ENCODE peak calls at places on chromosome 7, in eight cellular contexts. One of them, this sample, is unnamed.

GRCh38 chr7:150941983-150942590 is 36.0 kb downstream of the KCNH2 start:
- DNase-seq in GM23248: no peak
- DNase-seq in adrenal gland: no peak
- DNase-seq in neural progenitor cell: no peak
- DNase-seq in PC-9: no peak
- DNase-seq in HL-60: no peak
- DNase-seq in CD8-positive, alpha-beta T cell: no peak
- DNase-seq in Panc1: no peak
- DNase-seq in this sample: no peak

GRCh38 chr7:137519964-137520363 is 176.4 kb upstream of the PTN start:
- DNase-seq in GM23248: peak
- DNase-seq in adrenal gland: no peak
- DNase-seq in neural progenitor cell: no peak
- DNase-seq in PC-9: no peak
- DNase-seq in HL-60: no peak
- DNase-seq in CD8-positive, alpha-beta T cell: no peak
- DNase-seq in Panc1: no peak
- DNase-seq in this sample: no peak

GRCh38 chr7:46558482-46559193 is 637.6 kb upstream of the IGFBP3 start:
- DNase-seq in GM23248: peak
- DNase-seq in adrenal gland: no peak
- DNase-seq in neural progenitor cell: no peak
- DNase-seq in PC-9: peak
- DNase-seq in HL-60: no peak
- DNase-seq in CD8-positive, alpha-beta T cell: no peak
- DNase-seq in Panc1: no peak
- DNase-seq in this sample: no peak

GRCh38 chr7:33716581-33717477 is 188.5 kb upstream of the BMPER start:
- DNase-seq in GM23248: peak
- DNase-seq in adrenal gland: no peak
- DNase-seq in neural progenitor cell: peak
- DNase-seq in PC-9: peak
- DNase-seq in HL-60: no peak
- DNase-seq in CD8-positive, alpha-beta T cell: no peak
- DNase-seq in Panc1: peak
- DNase-seq in this sample: no peak

GRCh38 chr7:116610210-116610609 is 61.8 kb upstream of the MET start:
- DNase-seq in GM23248: peak
- DNase-seq in adrenal gland: no peak
- DNase-seq in neural progenitor cell: no peak
- DNase-seq in PC-9: peak
- DNase-seq in HL-60: no peak
- DNase-seq in CD8-positive, alpha-beta T cell: no peak
- DNase-seq in Panc1: no peak
- DNase-seq in this sample: no peak

GRCh38 chr7:99290980-99291607 is 18.5 kb downstream of the MYH16 start:
- DNase-seq in GM23248: no peak
- DNase-seq in adrenal gland: no peak
- DNase-seq in neural progenitor cell: no peak
- DNase-seq in PC-9: no peak
- DNase-seq in HL-60: no peak
- DNase-seq in CD8-positive, alpha-beta T cell: no peak
- DNase-seq in Panc1: no peak
- DNase-seq in this sample: no peak

GRCh38 chr7:101232141-101232821 is 5.3 kb downstream of the CLDN15 start:
- DNase-seq in GM23248: no peak
- DNase-seq in adrenal gland: no peak
- DNase-seq in neural progenitor cell: peak
- DNase-seq in PC-9: peak
- DNase-seq in HL-60: no peak
- DNase-seq in CD8-positive, alpha-beta T cell: no peak
- DNase-seq in Panc1: no peak
- DNase-seq in this sample: peak

GRCh38 chr7:29224726-29225125 is 30.2 kb downstream of the CHN2 start:
- DNase-seq in GM23248: peak
- DNase-seq in adrenal gland: no peak
- DNase-seq in neural progenitor cell: no peak
- DNase-seq in PC-9: no peak
- DNase-seq in HL-60: no peak
- DNase-seq in CD8-positive, alpha-beta T cell: no peak
- DNase-seq in Panc1: no peak
- DNase-seq in this sample: no peak

GRCh38 chr7:107234436-107234835 is 65.6 kb downstream of the HBP1 start:
- DNase-seq in GM23248: no peak
- DNase-seq in adrenal gland: no peak
- DNase-seq in neural progenitor cell: no peak
- DNase-seq in PC-9: no peak
- DNase-seq in HL-60: no peak
- DNase-seq in CD8-positive, alpha-beta T cell: no peak
- DNase-seq in Panc1: no peak
- DNase-seq in this sample: no peak

GRCh38 chr7:47941136-47941844 is 7.0 kb downstream of the PKD1L1 start:
- DNase-seq in GM23248: peak
- DNase-seq in adrenal gland: peak
- DNase-seq in neural progenitor cell: no peak
- DNase-seq in PC-9: peak
- DNase-seq in HL-60: peak
- DNase-seq in CD8-positive, alpha-beta T cell: no peak
- DNase-seq in Panc1: no peak
- DNase-seq in this sample: no peak

DNA sequence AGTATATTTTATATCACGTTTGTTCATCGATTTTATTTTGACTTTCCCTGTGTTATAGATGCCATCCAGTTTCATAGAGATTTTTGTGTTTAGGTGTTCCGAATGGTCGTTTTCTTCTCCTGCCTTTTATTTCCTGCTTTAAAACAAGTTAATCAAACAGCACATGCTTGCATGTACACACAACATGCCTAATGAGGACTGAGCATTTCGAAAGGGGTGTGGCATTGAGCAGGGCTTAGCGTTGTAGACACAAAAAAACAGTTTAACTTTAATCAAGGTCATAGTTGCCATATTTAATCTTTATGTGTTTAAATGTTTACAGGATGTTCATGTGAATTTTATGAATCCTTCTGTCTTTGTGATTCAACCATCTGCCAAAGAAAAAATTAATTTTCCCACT is 430.5 kb upstream of the GALNT17 start:
- DNase-seq in GM23248: no peak
- DNase-seq in adrenal gland: no peak
- DNase-seq in neural progenitor cell: no peak
- DNase-seq in PC-9: no peak
- DNase-seq in HL-60: no peak
- DNase-seq in CD8-positive, alpha-beta T cell: no peak
- DNase-seq in Panc1: no peak
- DNase-seq in this sample: no peak
- H3K27ac ChIP-seq in GM23248: no peak
- H3K27ac ChIP-seq in adrenal gland: no peak
- H3K27ac ChIP-seq in neural progenitor cell: no peak
- H3K27ac ChIP-seq in PC-9: no peak
- H3K27ac ChIP-seq in HL-60: no peak
- H3K27ac ChIP-seq in CD8-positive, alpha-beta T cell: no peak
- H3K27ac ChIP-seq in Panc1: no peak
- H3K27ac ChIP-seq in this sample: no peak

GRCh38 chr7:41701542-41701941 is 1.3 kb downstream of the INHBA start:
- DNase-seq in GM23248: no peak
- DNase-seq in adrenal gland: no peak
- DNase-seq in neural progenitor cell: peak
- DNase-seq in PC-9: peak
- DNase-seq in HL-60: no peak
- DNase-seq in CD8-positive, alpha-beta T cell: no peak
- DNase-seq in Panc1: no peak
- DNase-seq in this sample: no peak

GRCh38 chr7:41701068-41701467 is 1.8 kb downstream of the INHBA start:
- DNase-seq in GM23248: no peak
- DNase-seq in adrenal gland: no peak
- DNase-seq in neural progenitor cell: no peak
- DNase-seq in PC-9: no peak
- DNase-seq in HL-60: no peak
- DNase-seq in CD8-positive, alpha-beta T cell: no peak
- DNase-seq in Panc1: no peak
- DNase-seq in this sample: no peak

GRCh38 chr7:41698726-41699125 is 4.2 kb downstream of the INHBA start:
- DNase-seq in GM23248: peak
- DNase-seq in adrenal gland: no peak
- DNase-seq in neural progenitor cell: no peak
- DNase-seq in PC-9: no peak
- DNase-seq in HL-60: no peak
- DNase-seq in CD8-positive, alpha-beta T cell: no peak
- DNase-seq in Panc1: no peak
- DNase-seq in this sample: no peak

GRCh38 chr7:41699532-41699931 is 3.4 kb downstream of the INHBA start:
- DNase-seq in GM23248: peak
- DNase-seq in adrenal gland: no peak
- DNase-seq in neural progenitor cell: peak
- DNase-seq in PC-9: peak
- DNase-seq in HL-60: no peak
- DNase-seq in CD8-positive, alpha-beta T cell: no peak
- DNase-seq in Panc1: no peak
- DNase-seq in this sample: no peak

DNA sequence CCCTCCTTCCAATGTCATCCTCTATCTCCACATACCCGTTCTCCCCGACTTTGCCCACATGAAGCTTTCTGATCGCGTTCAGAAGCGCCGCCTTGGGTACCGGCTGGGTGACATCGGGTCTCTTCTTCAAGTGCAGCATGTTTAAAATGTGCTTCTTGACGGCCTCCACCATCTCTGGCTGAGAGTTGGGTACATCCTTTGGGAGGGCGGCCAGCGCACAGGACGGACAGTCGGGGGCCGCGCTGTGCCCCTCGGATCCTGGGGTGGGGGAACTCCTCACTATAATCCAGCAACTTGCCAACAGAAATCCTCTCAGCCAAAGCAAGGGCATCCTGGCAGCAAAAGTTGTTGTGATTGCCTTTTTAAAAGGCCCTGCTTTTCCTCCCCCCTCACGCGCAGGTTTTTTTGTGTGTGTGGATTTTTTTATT is 2.8 kb downstream of the INHBA start:
- DNase-seq in GM23248: peak
- DNase-seq in adrenal gland: no peak
- DNase-seq in neural progenitor cell: peak
- DNase-seq in PC-9: peak
- DNase-seq in HL-60: no peak
- DNase-seq in CD8-positive, alpha-beta T cell: no peak
- DNase-seq in Panc1: no peak
- DNase-seq in this sample: no peak
- H3K27ac ChIP-seq in GM23248: peak
- H3K27ac ChIP-seq in adrenal gland: no peak
- H3K27ac ChIP-seq in neural progenitor cell: no peak
- H3K27ac ChIP-seq in PC-9: no peak
- H3K27ac ChIP-seq in HL-60: no peak
- H3K27ac ChIP-seq in CD8-positive, alpha-beta T cell: no peak
- H3K27ac ChIP-seq in Panc1: no peak
- H3K27ac ChIP-seq in this sample: peak

GRCh38 chr7:105015631-105015965 is 1.6 kb downstream of the KMT2E start:
- DNase-seq in GM23248: peak
- DNase-seq in adrenal gland: no peak
- DNase-seq in neural progenitor cell: peak
- DNase-seq in PC-9: no peak
- DNase-seq in HL-60: no peak
- DNase-seq in CD8-positive, alpha-beta T cell: no peak
- DNase-seq in Panc1: no peak
- DNase-seq in this sample: no peak
- H3K27ac ChIP-seq in GM23248: peak
- H3K27ac ChIP-seq in adrenal gland: peak
- H3K27ac ChIP-seq in neural progenitor cell: peak
- H3K27ac ChIP-seq in PC-9: peak
- H3K27ac ChIP-seq in HL-60: peak
- H3K27ac ChIP-seq in CD8-positive, alpha-beta T cell: peak
- H3K27ac ChIP-seq in Panc1: peak
- H3K27ac ChIP-seq in this sample: peak

GRCh38 chr7:140889645-140890044 is 35.1 kb downstream of the BRAF start:
- DNase-seq in GM23248: no peak
- DNase-seq in adrenal gland: no peak
- DNase-seq in neural progenitor cell: no peak
- DNase-seq in PC-9: no peak
- DNase-seq in HL-60: no peak
- DNase-seq in CD8-positive, alpha-beta T cell: no peak
- DNase-seq in Panc1: no peak
- DNase-seq in this sample: no peak

GRCh38 chr7:140885735-140886334 is 38.9 kb downstream of the BRAF start:
- DNase-seq in GM23248: no peak
- DNase-seq in adrenal gland: no peak
- DNase-seq in neural progenitor cell: no peak
- DNase-seq in PC-9: no peak
- DNase-seq in HL-60: no peak
- DNase-seq in CD8-positive, alpha-beta T cell: no peak
- DNase-seq in Panc1: no peak
- DNase-seq in this sample: no peak

GRCh38 chr7:140888087-140888486 is 36.6 kb downstream of the BRAF start:
- DNase-seq in GM23248: no peak
- DNase-seq in adrenal gland: no peak
- DNase-seq in neural progenitor cell: no peak
- DNase-seq in PC-9: peak
- DNase-seq in HL-60: no peak
- DNase-seq in CD8-positive, alpha-beta T cell: no peak
- DNase-seq in Panc1: no peak
- DNase-seq in this sample: no peak

GRCh38 chr7:140883378-140883777 is 41.4 kb downstream of the BRAF start:
- DNase-seq in GM23248: no peak
- DNase-seq in adrenal gland: no peak
- DNase-seq in neural progenitor cell: no peak
- DNase-seq in PC-9: no peak
- DNase-seq in HL-60: no peak
- DNase-seq in CD8-positive, alpha-beta T cell: no peak
- DNase-seq in Panc1: no peak
- DNase-seq in this sample: no peak

GRCh38 chr7:140889150-140889549 is 35.6 kb downstream of the BRAF start:
- DNase-seq in GM23248: no peak
- DNase-seq in adrenal gland: no peak
- DNase-seq in neural progenitor cell: no peak
- DNase-seq in PC-9: no peak
- DNase-seq in HL-60: no peak
- DNase-seq in CD8-positive, alpha-beta T cell: no peak
- DNase-seq in Panc1: no peak
- DNase-seq in this sample: no peak
- H3K27ac ChIP-seq in GM23248: no peak
- H3K27ac ChIP-seq in adrenal gland: no peak
- H3K27ac ChIP-seq in neural progenitor cell: no peak
- H3K27ac ChIP-seq in PC-9: no peak
- H3K27ac ChIP-seq in HL-60: no peak
- H3K27ac ChIP-seq in CD8-positive, alpha-beta T cell: no peak
- H3K27ac ChIP-seq in Panc1: no peak
- H3K27ac ChIP-seq in this sample: no peak

DNA sequence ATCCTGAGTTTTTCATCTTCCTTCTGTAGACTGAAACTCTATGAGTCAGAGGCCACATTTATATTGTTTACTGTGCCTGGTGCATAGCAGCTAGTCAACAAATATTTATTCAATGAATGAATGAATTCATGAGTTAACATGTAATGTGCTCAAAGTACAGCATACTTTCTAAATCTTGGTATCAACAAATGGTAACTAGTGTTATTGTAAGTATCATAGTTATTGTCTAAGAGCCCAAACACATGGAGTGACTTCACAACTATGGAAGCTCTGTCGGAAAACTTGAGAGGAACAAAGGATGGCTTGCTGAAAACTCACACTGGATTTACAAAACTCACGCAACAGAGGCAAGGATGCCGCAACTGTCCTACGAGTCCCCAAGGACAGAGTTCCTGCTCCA is 35.9 kb downstream of the DENND2A start:
- DNase-seq in GM23248: peak
- DNase-seq in adrenal gland: no peak
- DNase-seq in neural progenitor cell: no peak
- DNase-seq in PC-9: peak
- DNase-seq in HL-60: no peak
- DNase-seq in CD8-positive, alpha-beta T cell: no peak
- DNase-seq in Panc1: peak
- DNase-seq in this sample: no peak
- H3K27ac ChIP-seq in GM23248: peak
- H3K27ac ChIP-seq in adrenal gland: no peak
- H3K27ac ChIP-seq in neural progenitor cell: no peak
- H3K27ac ChIP-seq in PC-9: no peak
- H3K27ac ChIP-seq in HL-60: no peak
- H3K27ac ChIP-seq in CD8-positive, alpha-beta T cell: no peak
- H3K27ac ChIP-seq in Panc1: no peak
- H3K27ac ChIP-seq in this sample: no peak

GRCh38 chr7:143280160-143280559 is 4.6 kb upstream of the TMEM139 start:
- DNase-seq in GM23248: peak
- DNase-seq in adrenal gland: no peak
- DNase-seq in neural progenitor cell: no peak
- DNase-seq in PC-9: no peak
- DNase-seq in HL-60: no peak
- DNase-seq in CD8-positive, alpha-beta T cell: no peak
- DNase-seq in Panc1: no peak
- DNase-seq in this sample: no peak
- H3K27ac ChIP-seq in GM23248: peak
- H3K27ac ChIP-seq in adrenal gland: peak
- H3K27ac ChIP-seq in neural progenitor cell: no peak
- H3K27ac ChIP-seq in PC-9: peak
- H3K27ac ChIP-seq in HL-60: no peak
- H3K27ac ChIP-seq in CD8-positive, alpha-beta T cell: peak
- H3K27ac ChIP-seq in Panc1: no peak
- H3K27ac ChIP-seq in this sample: peak